ENCODE peak calls at places on chromosomes 12 and 14, in five cellular contexts. B is T47D, H is T-helper 2 cell, N is Right ventricle myocardium superior, K is ecto neural progenitor cell. S is an unnamed sample.

GRCh38 chr12:131217024-131217586 is 263.4 kb downstream of the ADGRD1 start:
- DNase-seq in B (no peak), K (no peak), N (peak; percentile 44), H (no peak), S (peak; percentile 79)

GRCh38 chr14:106844608-106845285 is 1318.4 kb downstream of the TMEM121 start:
- DNase-seq in H (peak; percentile 52), K (no peak), N (peak; percentile 86), B (peak; percentile 67), S (no peak)

GRCh38 chr12:93749515-93749914 is 72.3 kb downstream of the CRADD start:
- DNase-seq in H (no peak), K (no peak), N (no peak), B (no peak), S (no peak)

GRCh38 chr12:15005064-15005463 is 32.2 kb downstream of the PDE6H start:
- DNase-seq in N (no peak), H (no peak), B (no peak), K (no peak), S (no peak)

GRCh38 chr12:110149104-110149660 is 25.0 kb downstream of the IFT81 start:
- DNase-seq in B (no peak), H (no peak), N (no peak), K (no peak), S (no peak)

GRCh38 chr14:104926619-104927431 is 2.1 kb downstream of the PLD4 start:
- DNase-seq in B (no peak), H (no peak), N (peak; percentile 37), K (no peak), S (peak; percentile 48)

GRCh38 chr14:103847954-103848719 is 762 bp upstream of the PPP1R13B start:
- DNase-seq in H (peak; percentile 24), B (no peak), N (peak; percentile 53), K (peak; percentile 64), S (peak; percentile 81)

GRCh38 chr14:91146661-91147060 is 32.8 kb downstream of the DGLUCY start:
- DNase-seq in B (no peak), N (no peak), K (no peak), H (no peak), S (no peak)

GRCh38 chr12:6536894-6537579 is 2.7 kb downstream of the GAPDH start:
- DNase-seq in B (no peak), H (no peak), N (no peak), K (no peak), S (no peak)

GRCh38 chr14:68312884-68313725 is 479.8 kb downstream of the ZFP36L1 start:
- DNase-seq in H (no peak), B (no peak), N (no peak), K (no peak), S (no peak)

GRCh38 chr14:66628646-66629045 is 120.7 kb downstream of the GPHN start:
- DNase-seq in B (no peak), N (no peak), H (no peak), K (no peak), S (no peak)

GRCh38 chr14:58488550-58488949 is 61.0 kb downstream of the KIAA0586 start:
- DNase-seq in N (no peak), K (no peak), H (no peak), B (no peak), S (no peak)

GRCh38 chr12:131682511-131682895 is 28.4 kb upstream of the SFSWAP start:
- DNase-seq in K (no peak), B (no peak), H (no peak), N (no peak), S (no peak)

GRCh38 chr14:46368275-46368674 is 283.3 kb downstream of the RPL10L start:
- DNase-seq in H (no peak), B (no peak), K (no peak), N (no peak), S (peak; percentile 59)

GRCh38 chr14:103730490-103731035 is 15.0 kb downstream of the ZFYVE21 start:
- DNase-seq in K (no peak), H (no peak), B (no peak), N (peak; percentile 80), S (no peak)

GRCh38 chr12:75260316-75260715 is 50.7 kb upstream of the KCNC2 start:
- DNase-seq in N (no peak), H (no peak), B (no peak), K (no peak), S (no peak)

GRCh38 chr14:92382677-92383076 is 59.7 kb downstream of the SLC24A4 start:
- DNase-seq in H (no peak), N (no peak), K (no peak), B (peak; percentile 69), S (no peak)

GRCh38 chr12:16564675-16565074 is 41.3 kb downstream of the LMO3 start:
- DNase-seq in B (no peak), N (no peak), K (no peak), H (no peak), S (no peak)

GRCh38 chr12:57460457-57461325 is 1.1 kb downstream of the GLI1 start:
- DNase-seq in K (peak; percentile 94), B (no peak), N (no peak), H (no peak), S (peak; percentile 83)

GRCh38 chr12:82524636-82525035 is 162.1 kb upstream of the TMTC2 start:
- DNase-seq in K (no peak), B (no peak), N (no peak), H (no peak), S (no peak)

GRCh38 chr12:41013921-41014642 is 174.0 kb upstream of the PDZRN4 start:
- DNase-seq in B (no peak), N (no peak), K (no peak), H (no peak), S (no peak)

GRCh38 chr12:92603741-92604432 is 98.9 kb upstream of the PLEKHG7 start:
- DNase-seq in B (no peak), H (no peak), K (no peak), N (no peak), S (no peak)

GRCh38 chr12:72677187-72677586 is 405.0 kb downstream of the TRHDE start:
- DNase-seq in K (no peak), B (no peak), N (no peak), H (no peak), S (no peak)

GRCh38 chr12:43754015-43754414 is 4.6 kb downstream of the PUS7L start:
- DNase-seq in N (no peak), K (no peak), B (no peak), H (no peak), S (no peak)

GRCh38 chr14:67541448-67542387 is 8.6 kb downstream of the PLEKHH1 start:
- DNase-seq in B (no peak), N (no peak), H (no peak), K (no peak), S (peak; percentile 68)

S was measured in islet precursor cell.